ENCODE peak calls at places on chromosome 1, in six cellular contexts. One of them, this sample, is unnamed.

GRCh38 chr1:68819190-68819829 is 322.4 kb upstream of the DEPDC1 start:
- DNase-seq in NCI-H1417: peak
- DNase-seq in smooth muscle cell of the brain vasculature: no peak
- DNase-seq in NCI-H446: peak
- DNase-seq in GDM1: no peak
- DNase-seq in activated T-helper 9 cell treated with anti-CD3 and anti-CD28 coated beads, Interleukin-2, amount 50 U/mL, for 16 hours: no peak
- DNase-seq in this sample: no peak

GRCh38 chr1:158998781-158999161 is 10.9 kb upstream of the IFI16 start:
- DNase-seq in NCI-H446: peak
- DNase-seq in smooth muscle cell of the brain vasculature: no peak
- DNase-seq in GDM1: peak
- DNase-seq in NCI-H1417: no peak
- DNase-seq in activated T-helper 9 cell treated with anti-CD3 and anti-CD28 coated beads, Interleukin-2, amount 50 U/mL, for 16 hours: no peak
- DNase-seq in this sample: peak

GRCh38 chr1:209012443-209013196 is 570.9 kb upstream of the CAMK1G start:
- DNase-seq in smooth muscle cell of the brain vasculature: no peak
- DNase-seq in NCI-H446: peak
- DNase-seq in NCI-H1417: no peak
- DNase-seq in GDM1: no peak
- DNase-seq in activated T-helper 9 cell treated with anti-CD3 and anti-CD28 coated beads, Interleukin-2, amount 50 U/mL, for 16 hours: no peak
- DNase-seq in this sample: no peak

GRCh38 chr1:175864625-175865024 is 121.2 kb upstream of the TNR start:
- DNase-seq in NCI-H446: no peak
- DNase-seq in GDM1: no peak
- DNase-seq in activated T-helper 9 cell treated with anti-CD3 and anti-CD28 coated beads, Interleukin-2, amount 50 U/mL, for 16 hours: no peak
- DNase-seq in NCI-H1417: no peak
- DNase-seq in smooth muscle cell of the brain vasculature: no peak
- DNase-seq in this sample: no peak

GRCh38 chr1:244273845-244274619 is 177.7 kb downstream of the ADSS2 start:
- DNase-seq in GDM1: peak
- DNase-seq in activated T-helper 9 cell treated with anti-CD3 and anti-CD28 coated beads, Interleukin-2, amount 50 U/mL, for 16 hours: no peak
- DNase-seq in NCI-H446: peak
- DNase-seq in NCI-H1417: peak
- DNase-seq in smooth muscle cell of the brain vasculature: peak
- DNase-seq in this sample: peak

GRCh38 chr1:14924012-14924452 is 229.5 kb upstream of the TMEM51 start:
- DNase-seq in activated T-helper 9 cell treated with anti-CD3 and anti-CD28 coated beads, Interleukin-2, amount 50 U/mL, for 16 hours: no peak
- DNase-seq in NCI-H446: peak
- DNase-seq in smooth muscle cell of the brain vasculature: no peak
- DNase-seq in NCI-H1417: peak
- DNase-seq in GDM1: no peak
- DNase-seq in this sample: no peak

GRCh38 chr1:22709891-22710687 is 550 bp upstream of the EPHB2 start:
- DNase-seq in NCI-H446: peak
- DNase-seq in NCI-H1417: peak
- DNase-seq in activated T-helper 9 cell treated with anti-CD3 and anti-CD28 coated beads, Interleukin-2, amount 50 U/mL, for 16 hours: no peak
- DNase-seq in GDM1: no peak
- DNase-seq in smooth muscle cell of the brain vasculature: no peak
- DNase-seq in this sample: no peak

GRCh38 chr1:225866061-225866844 is 15.9 kb downstream of the TMEM63A start:
- DNase-seq in smooth muscle cell of the brain vasculature: peak
- DNase-seq in NCI-H446: no peak
- DNase-seq in NCI-H1417: no peak
- DNase-seq in activated T-helper 9 cell treated with anti-CD3 and anti-CD28 coated beads, Interleukin-2, amount 50 U/mL, for 16 hours: peak
- DNase-seq in GDM1: peak
- DNase-seq in this sample: no peak

GRCh38 chr1:52635321-52636089 is 2.5 kb downstream of the SHISAL2A start:
- DNase-seq in GDM1: no peak
- DNase-seq in NCI-H1417: no peak
- DNase-seq in smooth muscle cell of the brain vasculature: no peak
- DNase-seq in activated T-helper 9 cell treated with anti-CD3 and anti-CD28 coated beads, Interleukin-2, amount 50 U/mL, for 16 hours: no peak
- DNase-seq in NCI-H446: no peak
- DNase-seq in this sample: no peak

GRCh38 chr1:201171063-201172036 is 17.1 kb upstream of the TMEM9 start:
- DNase-seq in NCI-H446: no peak
- DNase-seq in NCI-H1417: peak
- DNase-seq in GDM1: no peak
- DNase-seq in smooth muscle cell of the brain vasculature: no peak
- DNase-seq in activated T-helper 9 cell treated with anti-CD3 and anti-CD28 coated beads, Interleukin-2, amount 50 U/mL, for 16 hours: peak
- DNase-seq in this sample: no peak

GRCh38 chr1:205319081-205320018 is 2.2 kb downstream of the NUAK2 start:
- DNase-seq in NCI-H446: peak
- DNase-seq in GDM1: no peak
- DNase-seq in NCI-H1417: peak
- DNase-seq in smooth muscle cell of the brain vasculature: no peak
- DNase-seq in activated T-helper 9 cell treated with anti-CD3 and anti-CD28 coated beads, Interleukin-2, amount 50 U/mL, for 16 hours: no peak
- DNase-seq in this sample: peak

GRCh38 chr1:247357062-247357780 is 25.6 kb upstream of the ZNF496 start:
- DNase-seq in smooth muscle cell of the brain vasculature: no peak
- DNase-seq in NCI-H446: no peak
- DNase-seq in NCI-H1417: no peak
- DNase-seq in activated T-helper 9 cell treated with anti-CD3 and anti-CD28 coated beads, Interleukin-2, amount 50 U/mL, for 16 hours: no peak
- DNase-seq in GDM1: no peak
- DNase-seq in this sample: no peak

GRCh38 chr1:206734499-206735142 is 36.0 kb upstream of the IL19 start:
- DNase-seq in smooth muscle cell of the brain vasculature: no peak
- DNase-seq in GDM1: no peak
- DNase-seq in NCI-H1417: no peak
- DNase-seq in NCI-H446: peak
- DNase-seq in activated T-helper 9 cell treated with anti-CD3 and anti-CD28 coated beads, Interleukin-2, amount 50 U/mL, for 16 hours: peak
- DNase-seq in this sample: no peak

GRCh38 chr1:81844477-81844876 is 43.7 kb downstream of the ADGRL2 start:
- DNase-seq in NCI-H1417: no peak
- DNase-seq in smooth muscle cell of the brain vasculature: no peak
- DNase-seq in activated T-helper 9 cell treated with anti-CD3 and anti-CD28 coated beads, Interleukin-2, amount 50 U/mL, for 16 hours: no peak
- DNase-seq in NCI-H446: no peak
- DNase-seq in GDM1: no peak
- DNase-seq in this sample: no peak